ENCODE peak calls at places on chromosomes 7 and 10, in six cellular contexts. Z, W, B, Q, H and U are unnamed samples.
A peak's percentile ranks its signal among the peaks of the same experiment; 100 is the strongest.

GRCh38 chr10:21257919-21258318 is 267.6 kb downstream of the SKIDA1 start:
- DNase-seq in Z (no peak), W (no peak), B (no peak), Q (no peak), H (peak; percentile 25), U (peak; percentile 57)

GRCh38 chr7:106064836-106065559 is 47.1 kb downstream of the SYPL1 start:
- DNase-seq in Z (peak; percentile 94), W (peak; percentile 98), B (no peak), Q (peak; percentile 62), H (peak; percentile 88), U (peak; percentile 68)

GRCh38 chr10:49161411-49161997 is 26.7 kb downstream of the TMEM273 start:
- DNase-seq in Z (no peak), W (no peak), B (no peak), Q (no peak), H (peak; percentile 83), U (peak; percentile 55)

GRCh38 chr10:57142925-57143576 is 782.0 kb upstream of the ZWINT start:
- DNase-seq in Z (no peak), W (no peak), B (no peak), Q (no peak), H (no peak), U (no peak)

GRCh38 chr7:83751217-83751616 is 102.3 kb upstream of the SEMA3E start:
- DNase-seq in Z (no peak), W (no peak), B (no peak), Q (no peak), H (no peak), U (peak; percentile 29)

GRCh38 chr10:79320785-79321493 is 26.3 kb upstream of the PPIF start:
- DNase-seq in Z (no peak), W (peak; percentile 57), B (no peak), Q (no peak), H (peak; percentile 94), U (peak; percentile 69)

GRCh38 chr7:83149466-83149865 is 13.2 kb downstream of the PCLO start:
- DNase-seq in Z (no peak), W (no peak), B (no peak), Q (no peak), H (peak; percentile 1), U (peak; percentile 43)

GRCh38 chr7:36283711-36284130 is 105.9 kb upstream of the ANLN start:
- DNase-seq in Z (peak; percentile 60), W (peak; percentile 57), B (peak; percentile 37), Q (no peak), H (no peak), U (no peak)

GRCh38 chr7:141593134-141593533 is 41.9 kb downstream of the AGK start:
- DNase-seq in Z (no peak), W (no peak), B (no peak), Q (no peak), H (peak; percentile 91), U (peak; percentile 93)

GRCh38 chr10:70481831-70482530 is 3.4 kb downstream of the PALD1 start:
- DNase-seq in Z (peak; percentile 62), W (peak; percentile 37), B (no peak), Q (no peak), H (no peak), U (no peak)

GRCh38 chr10:27504897-27505457 is 873 bp downstream of the RAB18 start:
- DNase-seq in Z (no peak), W (peak; percentile 43), B (no peak), Q (no peak), H (peak; percentile 59), U (peak; percentile 20)

DNA sequence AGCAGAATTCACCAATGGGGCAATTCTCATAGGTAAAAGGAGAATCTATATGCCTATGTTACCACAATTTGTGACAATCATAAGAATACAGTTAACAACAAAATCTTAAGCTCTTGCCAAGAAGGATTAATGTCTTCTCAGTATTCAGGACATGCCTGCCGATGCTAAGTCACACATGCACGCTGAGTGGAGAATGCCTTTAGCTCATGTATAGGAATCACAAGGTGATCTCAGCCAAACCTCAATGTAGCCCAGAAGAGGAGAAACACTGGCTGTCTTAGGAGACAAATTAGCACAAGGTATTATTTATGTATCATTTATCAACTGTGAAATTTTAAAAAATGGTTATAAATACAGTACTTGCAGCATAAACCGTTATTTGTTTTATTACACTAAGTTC is 2.7 kb downstream of the HTR7 start:
- DNase-seq in Z (no peak), W (no peak), B (no peak), Q (no peak), H (no peak), U (no peak)
- H3K27me3 ChIP-seq in Z (peaks cover 40% of the 10 kb centered on the region), W (peaks cover 32% of the 10 kb centered on the region), B (no peaks in the 10 kb centered on the region), Q (peaks cover 24% of the 10 kb centered on the region), H (peaks cover 17% of the 10 kb centered on the region), U (no peaks in the 10 kb centered on the region)

GRCh38 chr10:99573806-99574205 is 41.1 kb downstream of the NKX2-3 start:
- DNase-seq in Z (no peak), W (no peak), B (no peak), Q (no peak), H (no peak), U (no peak)
- H3K27me3 ChIP-seq in Z (no peaks in the 10 kb centered on the region), W (no peaks in the 10 kb centered on the region), B (no peaks in the 10 kb centered on the region), Q (no peaks in the 10 kb centered on the region), H (peaks cover 11% of the 10 kb centered on the region), U (no peaks in the 10 kb centered on the region)

DNA sequence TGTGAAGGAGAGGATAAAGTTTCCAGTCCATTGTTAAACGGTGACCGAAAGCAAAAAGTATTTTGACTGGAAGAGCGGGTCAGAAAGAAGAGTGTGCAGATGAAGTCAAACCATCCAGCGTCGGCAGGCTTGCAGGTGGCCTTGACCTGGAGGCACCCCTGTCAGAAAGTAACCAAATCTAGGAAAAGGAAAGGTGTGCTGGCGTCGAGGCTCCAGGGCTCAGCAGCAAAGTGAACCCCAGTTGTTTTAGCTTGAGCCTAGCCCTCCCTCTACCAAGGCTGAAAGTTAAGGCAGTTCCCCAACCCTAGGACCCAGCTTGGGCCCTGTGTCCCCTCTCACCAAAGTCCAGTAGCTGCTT is 512 bp downstream of the PDK4 start:
- DNase-seq in Z (no peak), W (peak; percentile 59), B (no peak), Q (no peak), H (no peak), U (no peak)
- H3K27me3 ChIP-seq in Z (no peaks in the 10 kb centered on the region), W (no peaks in the 10 kb centered on the region), B (no peaks in the 10 kb centered on the region), Q (no peaks in the 10 kb centered on the region), H (no peaks in the 10 kb centered on the region), U (no peaks in the 10 kb centered on the region)

GRCh38 chr10:129999140-129999539 is 35.1 kb upstream of the EBF3 start:
- DNase-seq in Z (no peak), W (no peak), B (no peak), Q (no peak), H (no peak), U (no peak)
- H3K27me3 ChIP-seq in Z (no peaks in the 10 kb centered on the region), W (no peaks in the 10 kb centered on the region), B (no peaks in the 10 kb centered on the region), Q (no peaks in the 10 kb centered on the region), H (no peaks in the 10 kb centered on the region), U (no peaks in the 10 kb centered on the region)

DNA sequence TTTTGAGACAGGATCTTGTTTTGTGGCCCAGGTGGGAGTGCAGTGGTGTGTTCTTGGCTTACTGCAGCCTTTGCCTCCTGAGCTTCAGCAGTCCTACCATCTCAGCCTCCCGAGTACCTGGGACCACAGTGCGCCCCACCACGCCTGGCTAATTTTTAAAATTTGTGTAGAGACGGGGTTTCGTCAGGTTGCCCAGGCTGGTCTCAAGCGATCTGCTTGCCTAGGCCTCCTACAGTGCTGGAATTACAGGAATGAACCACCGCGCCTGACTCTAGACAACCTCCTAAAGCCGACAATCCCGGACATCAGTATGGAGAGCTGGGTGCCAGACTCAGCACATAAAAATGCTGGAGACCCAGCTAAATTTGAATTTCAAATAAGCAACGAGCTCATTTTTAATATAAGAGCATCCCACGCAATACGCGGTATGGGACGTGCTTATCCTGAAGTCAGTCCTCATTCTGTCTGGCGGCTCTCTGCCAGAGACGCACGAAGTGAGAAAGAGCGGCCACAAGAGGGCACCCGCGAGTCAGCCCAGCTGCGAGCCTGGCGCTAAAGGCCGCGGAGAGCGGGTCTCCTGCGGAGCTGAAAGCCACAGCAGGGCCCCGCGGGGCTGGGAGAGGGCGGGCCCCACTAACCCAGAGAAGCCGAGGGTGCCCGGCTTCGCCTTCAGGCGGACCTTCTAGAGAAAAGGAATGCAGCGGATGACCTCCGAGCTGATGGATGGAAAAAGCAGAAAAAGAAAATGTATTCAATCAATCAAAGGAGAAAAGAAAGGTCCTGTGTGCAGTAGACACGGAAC is 7.1 kb downstream of the CALY start:
- DNase-seq in Z (peak; percentile 48), W (peak; percentile 86), B (peak; percentile 81), Q (peak; percentile 89), H (peak; percentile 84), U (peak; percentile 82)
- H3K27me3 ChIP-seq in Z (peaks cover 79% of the 10 kb centered on the region), W (peaks cover 41% of the 10 kb centered on the region), B (no peaks in the 10 kb centered on the region), Q (peaks cover 33% of the 10 kb centered on the region), H (peaks cover 38% of the 10 kb centered on the region), U (peaks cover 30% of the 10 kb centered on the region)

GRCh38 chr7:49771427-49772176 is 1.8 kb upstream of the VWC2 start:
- DNase-seq in Z (no peak), W (no peak), B (no peak), Q (no peak), H (no peak), U (no peak)
- H3K27me3 ChIP-seq in Z (peaks cover 40% of the 10 kb centered on the region), W (peaks cover 34% of the 10 kb centered on the region), B (no peaks in the 10 kb centered on the region), Q (peaks cover 12% of the 10 kb centered on the region), H (peaks cover 5% of the 10 kb centered on the region), U (peaks cover 41% of the 10 kb centered on the region)

GRCh38 chr10:50991496-50992355 is 82.6 kb upstream of the PRKG1 start:
- DNase-seq in Z (peak; percentile 74), W (peak; percentile 49), B (no peak), Q (peak; percentile 48), H (peak; percentile 67), U (peak; percentile 59)

GRCh38 chr10:50993817-50994251 is 80.5 kb upstream of the PRKG1 start:
- DNase-seq in Z (no peak), W (no peak), B (no peak), Q (peak; percentile 43), H (peak; percentile 89), U (peak; percentile 59)

GRCh38 chr10:50990568-50991495 is 83.5 kb upstream of the PRKG1 start:
- DNase-seq in Z (peak; percentile 69), W (peak; percentile 25), B (no peak), Q (peak; percentile 58), H (peak; percentile 95), U (peak; percentile 92)

GRCh38 chr10:50992356-50992866 is 81.9 kb upstream of the PRKG1 start:
- DNase-seq in Z (no peak), W (no peak), B (no peak), Q (peak; percentile 22), H (peak; percentile 31), U (no peak)

GRCh38 chr10:50992972-50993766 is 81.1 kb upstream of the PRKG1 start:
- DNase-seq in Z (no peak), W (peak; percentile 9), B (no peak), Q (peak; percentile 17), H (peak; percentile 88), U (peak; percentile 64)
- H3K27me3 ChIP-seq in Z (no peaks in the 10 kb centered on the region), W (peaks cover 15% of the 10 kb centered on the region), B (no peaks in the 10 kb centered on the region), Q (no peaks in the 10 kb centered on the region), H (no peaks in the 10 kb centered on the region), U (no peaks in the 10 kb centered on the region)

GRCh38 chr10:43228783-43229207 is 38.1 kb downstream of the RASGEF1A start:
- DNase-seq in Z (no peak), W (peak; percentile 6), B (no peak), Q (peak; percentile 4), H (no peak), U (no peak)
- H3K27me3 ChIP-seq in Z (peaks cover 26% of the 10 kb centered on the region), W (peaks cover 9% of the 10 kb centered on the region), B (no peaks in the 10 kb centered on the region), Q (peaks cover 7% of the 10 kb centered on the region), H (peaks cover 75% of the 10 kb centered on the region), U (peaks cover 53% of the 10 kb centered on the region)